ENCODE peak calls at places on chromosomes 12 and 14, in four cellular contexts. R, S, K and E are unnamed samples. For H3K9me3, the result is how much of the 10 kb centered on the place peaks cover.

GRCh38 chr12:120100630-120101029 is 15.9 kb downstream of the RAB35 start:
- DNase-seq in R (peak), S (no peak), K (no peak), E (no peak)

GRCh38 chr14:70257526-70257925 is 68.8 kb upstream of the SLC8A3 start:
- DNase-seq in R (no peak), S (no peak), K (no peak), E (peak)

GRCh38 chr12:24820872-24821271 is 128.0 kb downstream of the BCAT1 start:
- DNase-seq in R (no peak), S (peak), K (no peak), E (no peak)

GRCh38 chr14:68703093-68703492 is 89.8 kb downstream of the ZFP36L1 start:
- DNase-seq in R (no peak), S (peak), K (no peak), E (no peak)

GRCh38 chr14:76024211-76024907 is 38.8 kb downstream of the IFT43 start:
- DNase-seq in R (no peak), S (no peak), K (no peak), E (no peak)

GRCh38 chr12:22990501-22990900 is 365.5 kb downstream of the ETNK1 start:
- DNase-seq in R (no peak), S (no peak), K (no peak), E (no peak)

GRCh38 chr12:62692884-62693283 is 226.3 kb downstream of the MON2 start:
- DNase-seq in R (no peak), S (peak), K (no peak), E (no peak)

GRCh38 chr14:88849717-88850116 is 25.3 kb downstream of the TTC8 start:
- DNase-seq in R (no peak), S (no peak), K (no peak), E (no peak)

GRCh38 chr12:12439636-12440035 is 82.8 kb downstream of the BORCS5 start:
- DNase-seq in R (no peak), S (peak), K (peak), E (peak)

GRCh38 chr14:54202288-54202687 is 194.5 kb upstream of the CDKN3 start:
- DNase-seq in R (no peak), S (no peak), K (no peak), E (no peak)

GRCh38 chr12:88854260-88854659 is 274.0 kb upstream of the KITLG start:
- DNase-seq in R (no peak), S (peak), K (no peak), E (no peak)

GRCh38 chr12:88153959-88154358 is 11.9 kb downstream of the TMTC3 start:
- DNase-seq in R (no peak), S (peak), K (no peak), E (no peak)

GRCh38 chr12:80189241-80189640 is 89.9 kb downstream of the OTOGL start:
- DNase-seq in R (no peak), S (peak), K (no peak), E (no peak)

GRCh38 chr14:29216316-29216715 is 449.7 kb downstream of the FOXG1 start:
- DNase-seq in R (no peak), S (no peak), K (no peak), E (no peak)

GRCh38 chr12:66409195-66409871 is 107.0 kb downstream of the HELB start:
- DNase-seq in R (no peak), S (peak), K (peak), E (no peak)

GRCh38 chr12:34407813-34408212 is 385.5 kb downstream of the ALG10 start:
- DNase-seq in R (no peak), S (no peak), K (no peak), E (no peak)
- H3K9me3 ChIP-seq in R (half or more), S (half or more), K (under half), E (under half)

GRCh38 chr12:57225680-57226190 is 3.8 kb upstream of the SHMT2 start:
- DNase-seq in R (no peak), S (no peak), K (no peak), E (no peak)

GRCh38 chr12:57224278-57224972 is 5.1 kb upstream of the SHMT2 start:
- DNase-seq in R (no peak), S (no peak), K (no peak), E (no peak)

GRCh38 chr12:57227315-57228115 is 2.0 kb upstream of the SHMT2 start:
- DNase-seq in R (no peak), S (no peak), K (no peak), E (no peak)

GRCh38 chr12:57224973-57225679 is 4.4 kb upstream of the SHMT2 start:
- DNase-seq in R (peak), S (peak), K (peak), E (peak)

DNA sequence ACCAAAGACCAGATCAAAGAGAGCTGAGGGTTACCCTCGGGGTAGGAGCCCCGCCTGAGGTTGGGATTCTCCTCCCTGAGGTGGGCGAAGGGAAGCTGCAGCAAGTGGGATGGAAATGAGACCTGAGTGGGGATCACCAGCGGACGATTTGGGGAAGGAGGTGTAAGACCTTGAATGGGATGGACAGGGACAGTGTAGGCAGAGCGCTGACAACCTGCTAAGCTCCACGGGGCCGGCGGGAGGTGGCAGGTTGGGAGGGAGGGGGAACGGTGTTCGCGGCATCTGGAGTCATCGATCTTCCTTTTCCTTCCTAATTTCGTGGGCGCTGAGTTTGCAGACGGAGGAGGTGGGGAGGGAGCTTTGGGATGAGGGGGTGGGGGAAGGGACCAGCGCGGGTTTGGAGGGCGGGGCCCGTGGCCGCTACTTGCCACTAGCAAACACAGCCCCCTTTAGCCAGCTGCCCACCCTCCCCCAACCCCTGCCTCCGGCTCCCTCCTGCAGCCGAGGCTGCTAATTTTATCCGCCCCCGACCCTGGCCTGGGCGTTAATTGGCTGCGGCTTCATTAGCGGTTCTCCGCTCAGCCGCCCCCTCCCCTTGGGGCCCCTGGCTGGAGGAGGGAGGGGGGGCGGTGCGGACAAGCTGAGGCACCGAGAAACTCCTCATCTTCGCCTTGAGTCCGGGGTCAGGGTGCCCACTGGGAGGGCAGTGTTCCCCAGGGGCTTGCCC is 2.8 kb upstream of the SHMT2 start:
- DNase-seq in R (no peak), S (no peak), K (no peak), E (no peak)
- H3K9me3 ChIP-seq in R (under half), S (under half), K (under half), E (under half)

DNA sequence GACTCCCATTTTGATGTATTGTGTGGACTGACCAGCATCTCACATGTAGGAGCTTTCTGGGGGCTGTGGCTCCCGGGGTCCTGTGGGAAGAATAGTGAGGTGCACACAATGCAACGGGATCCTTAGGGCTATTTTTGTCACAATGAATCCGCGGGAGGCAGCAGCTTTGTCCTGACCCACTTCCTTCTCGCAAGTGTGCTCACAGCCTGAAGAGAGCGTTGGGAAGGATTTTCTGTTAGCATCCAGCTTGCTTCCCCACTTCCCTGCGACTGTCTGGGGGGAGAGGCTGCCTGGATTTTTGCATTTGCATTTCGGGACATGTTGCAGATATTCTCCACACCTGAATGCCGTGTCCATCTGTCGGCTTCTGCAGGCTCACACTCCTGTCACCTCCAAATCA is 31.9 kb downstream of the FZD10 start:
- DNase-seq in R (peak), S (no peak), K (no peak), E (no peak)
- H3K9me3 ChIP-seq in R (under half), S (under half), K (under half), E (under half)

GRCh38 chr14:19851365-19851764 is 23.6 kb upstream of the OR4K2 start:
- DNase-seq in R (no peak), S (no peak), K (no peak), E (no peak)
- H3K9me3 ChIP-seq in R (under half), S (under half), K (under half), E (under half)